ENCODE peak calls at places on chromosome 4, in six cellular contexts. N is heart left ventricle, T is stomach, X is Peyer's patch, W is upper lobe of left lung, J is ovary. U is an unnamed sample. For H3K27me3, the result is how much of the 10 kb centered on the place peaks cover.

GRCh38 chr4:88382621-88383020 is 4.0 kb downstream of the HERC6 start:
- DNase-seq in X (no peak), J (no peak), W (no peak), N (no peak), T (no peak), U (no peak)

GRCh38 chr4:162011039-162011438 is 152.8 kb downstream of the FSTL5 start:
- DNase-seq in N (no peak), X (no peak), W (no peak), J (no peak), T (no peak), U (no peak)

GRCh38 chr4:138555584-138555983 is 313.4 kb upstream of the SLC7A11 start:
- DNase-seq in T (no peak), J (no peak), N (no peak), X (no peak), W (no peak), U (no peak)

GRCh38 chr4:127622923-127623754 is 9.6 kb upstream of the INTU start:
- DNase-seq in N (no peak), W (peak), T (no peak), X (no peak), J (peak), U (no peak)

GRCh38 chr4:157459789-157460188 is 239.3 kb downstream of the GRIA2 start:
- DNase-seq in X (no peak), W (no peak), N (no peak), T (no peak), J (no peak), U (no peak)

GRCh38 chr4:6372649-6373525 is 99.5 kb downstream of the PPP2R2C start:
- DNase-seq in X (no peak), N (no peak), T (no peak), W (no peak), J (no peak), U (peak)

GRCh38 chr4:56410247-56410646 is 23.0 kb upstream of the AASDH start:
- DNase-seq in X (no peak), T (peak), J (peak), W (no peak), N (peak), U (peak)

GRCh38 chr4:141130947-141131545 is 2.2 kb downstream of the RNF150 start:
- DNase-seq in T (no peak), X (no peak), W (no peak), J (no peak), N (no peak), U (no peak)

GRCh38 chr4:47209833-47210232 is 178.5 kb downstream of the GABRB1 start:
- DNase-seq in N (no peak), X (no peak), J (no peak), T (no peak), W (no peak), U (no peak)

GRCh38 chr4:8652181-8653078 is 59.9 kb downstream of the CPZ start:
- DNase-seq in W (peak), T (peak), N (peak), J (no peak), X (no peak), U (no peak)

GRCh38 chr4:38071801-38072567 is 111.8 kb downstream of the PTTG2 start:
- DNase-seq in X (no peak), J (peak), W (peak), T (no peak), N (peak), U (no peak)

GRCh38 chr4:19025031-19025430 is 1003.5 kb upstream of the LCORL start:
- DNase-seq in N (no peak), W (no peak), X (no peak), J (no peak), T (no peak), U (no peak)

GRCh38 chr4:71607780-71608673 is 175.9 kb downstream of the GC start:
- DNase-seq in N (no peak), X (no peak), W (no peak), J (no peak), T (no peak), U (no peak)

GRCh38 chr4:169658196-169658595 is 37.8 kb downstream of the CLCN3 start:
- DNase-seq in X (no peak), N (no peak), W (no peak), T (no peak), J (no peak), U (no peak)

GRCh38 chr4:36638273-36638811 is 356.9 kb downstream of the DTHD1 start:
- DNase-seq in N (no peak), J (no peak), X (no peak), W (no peak), T (no peak), U (no peak)

GRCh38 chr4:56909083-56909981 is 1.6 kb downstream of the REST start:
- DNase-seq in X (peak), N (peak), T (peak), J (peak), W (no peak), U (peak)

GRCh38 chr4:123351713-123352112 is 44.9 kb upstream of the SPRY1 start:
- DNase-seq in T (no peak), J (no peak), N (no peak), X (no peak), W (peak), U (no peak)

GRCh38 chr4:142265536-142265935 is 580.6 kb downstream of the INPP4B start:
- DNase-seq in J (no peak), N (peak), X (no peak), T (no peak), W (no peak), U (peak)

GRCh38 chr4:38308728-38309315 is 348.6 kb downstream of the PTTG2 start:
- DNase-seq in N (no peak), W (no peak), X (no peak), T (no peak), J (no peak), U (no peak)

GRCh38 chr4:153344131-153345010 is at the start of gene MND1:
- DNase-seq in N (peak), W (peak), X (peak), J (peak), T (peak), U (peak)

GRCh38 chr4:30094866-30095265 is 625.3 kb upstream of the PCDH7 start:
- DNase-seq in X (no peak), N (no peak), J (no peak), T (no peak), W (no peak), U (no peak)

GRCh38 chr4:55791666-55792065 is 27.9 kb upstream of the EXOC1L start:
- DNase-seq in T (no peak), J (no peak), X (no peak), W (no peak), N (no peak), U (no peak)

GRCh38 chr4:16820304-16820703 is 78.1 kb downstream of the LDB2 start:
- DNase-seq in T (no peak), N (peak), W (no peak), X (no peak), J (no peak), U (no peak)

GRCh38 chr4:173529505-173530325 is at the start of gene HAND2:
- DNase-seq in W (peak), T (no peak), X (no peak), N (peak), J (peak), U (peak)

GRCh38 chr4:147955827-147956565 is 224.1 kb downstream of the ARHGAP10 start:
- DNase-seq in J (no peak), X (no peak), W (no peak), N (no peak), T (no peak), U (no peak)

DNA sequence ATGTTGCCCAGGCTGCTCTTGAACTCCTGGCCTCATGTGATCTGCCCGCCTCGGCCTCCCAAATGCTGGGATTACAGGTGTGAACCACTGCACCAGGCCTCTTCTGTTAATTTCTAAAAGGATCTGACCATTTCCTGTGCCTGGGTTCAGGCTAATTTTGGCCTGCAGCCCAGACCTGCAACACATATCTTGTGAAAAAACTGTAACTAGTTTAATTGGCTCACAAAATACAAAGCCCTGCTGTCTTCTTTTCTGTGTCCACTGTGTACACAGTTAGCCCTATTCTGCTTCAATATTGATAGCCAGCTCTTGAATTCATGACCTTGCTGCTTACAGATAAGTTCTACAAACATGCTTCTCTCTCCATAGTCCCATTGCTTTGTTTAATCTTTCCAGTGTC is 753.5 kb downstream of the PDHA2 start:
- DNase-seq in N (no peak), J (no peak), X (no peak), T (peak), W (no peak), U (no peak)
- H3K27me3 ChIP-seq in N (under half), J (under half), X (under half), T (under half), W (under half), U (under half)

GRCh38 chr4:44663539-44664263 is 12.3 kb upstream of the YIPF7 start:
- DNase-seq in X (no peak), N (no peak), J (no peak), W (peak), T (no peak), U (no peak)

GRCh38 chr4:44661940-44662622 is 10.7 kb upstream of the YIPF7 start:
- DNase-seq in W (no peak), T (no peak), J (no peak), X (no peak), N (no peak), U (no peak)

GRCh38 chr4:44668521-44668920 is 9.7 kb upstream of the GUF1 start:
- DNase-seq in T (no peak), J (no peak), X (no peak), N (no peak), W (no peak), U (no peak)

GRCh38 chr4:44660396-44660795 is 9.0 kb upstream of the YIPF7 start:
- DNase-seq in X (no peak), J (no peak), T (no peak), W (no peak), N (no peak), U (no peak)

DNA sequence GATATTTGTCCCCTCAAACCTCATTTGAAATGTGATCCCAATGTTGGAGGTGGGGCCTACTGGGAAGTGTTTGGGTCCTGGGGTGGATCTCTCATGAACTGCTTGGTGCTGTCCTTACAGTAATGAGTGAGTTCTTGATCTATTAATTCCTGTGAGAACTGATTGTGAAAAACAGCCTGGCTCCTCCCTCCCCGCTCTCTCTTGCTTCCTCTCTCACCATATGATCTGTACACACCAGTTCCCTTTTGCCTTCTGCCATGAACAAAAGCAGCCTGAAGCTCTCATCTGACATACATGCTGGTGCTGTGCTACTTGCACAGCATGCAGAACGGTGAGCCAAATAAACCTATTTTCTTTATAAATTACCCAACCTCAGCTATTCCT is 11.2 kb upstream of the YIPF7 start:
- DNase-seq in N (no peak), X (no peak), T (no peak), W (no peak), J (no peak), U (no peak)
- TF ChIP-seq POLR2A in N (no peak), X (no peak), T (no peak), W (no peak), J (no peak), U (no peak)

DNA sequence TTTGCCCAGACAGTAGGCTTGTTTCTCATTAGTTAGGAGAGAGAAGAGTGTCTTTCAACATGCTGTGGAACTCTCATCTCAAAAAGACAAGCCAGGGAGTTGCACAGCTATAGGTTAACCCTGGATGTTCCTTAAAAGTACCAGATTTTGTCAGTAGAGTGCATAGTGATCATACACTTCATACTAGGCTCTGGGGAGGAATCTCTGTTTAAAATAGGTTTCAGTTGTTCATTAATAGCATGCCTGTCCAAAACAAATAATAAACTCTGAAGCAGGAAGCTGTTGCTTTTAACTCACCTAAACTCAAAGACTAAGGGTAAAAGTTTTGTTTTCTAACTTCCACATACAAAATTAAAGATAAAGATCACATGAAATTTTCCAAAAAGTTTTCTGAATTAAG is 1948.4 kb downstream of the C4orf33 start:
- DNase-seq in X (no peak), J (no peak), T (no peak), N (no peak), W (no peak), U (no peak)
- H3K27me3 ChIP-seq in X (under half), J (under half), T (under half), N (under half), W (under half), U (under half)

DNA sequence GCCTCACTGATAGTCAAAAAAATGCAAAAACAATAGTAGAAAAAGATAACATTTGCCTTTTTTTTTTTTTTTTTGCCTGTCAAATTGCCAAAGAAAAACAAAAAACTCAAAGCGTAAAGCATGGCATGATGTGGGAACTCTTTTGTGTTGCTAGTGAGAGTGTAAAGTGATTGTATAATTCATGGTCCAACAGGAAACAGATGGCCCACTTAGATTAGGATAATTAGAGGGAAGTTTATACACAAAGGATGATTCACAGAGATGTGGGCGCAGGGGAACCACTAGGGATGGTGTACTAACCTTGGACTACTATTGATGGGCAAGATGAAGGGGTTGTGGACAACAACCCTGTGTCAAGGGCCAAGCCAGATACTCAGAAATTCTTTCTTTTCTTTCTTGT is 16.4 kb downstream of the MCUB start:
- DNase-seq in W (no peak), X (no peak), J (no peak), T (no peak), N (no peak), U (no peak)
- TF ChIP-seq POLR2A in W (no peak), X (no peak), J (no peak), T (no peak), N (no peak), U (no peak)

GRCh38 chr4:108169639-108170038 is 907 bp upstream of the LEF1 start:
- DNase-seq in J (no peak), W (no peak), N (no peak), X (no peak), T (no peak), U (no peak)
- H3K27me3 ChIP-seq in J (under half), W (under half), N (half or more), X (under half), T (under half), U (half or more)

GRCh38 chr4:69531251-69531650 is 35.5 kb upstream of the UGT2B4 start:
- DNase-seq in W (no peak), J (no peak), N (peak), X (no peak), T (no peak), U (no peak)
- TF ChIP-seq POLR2A in W (no peak), J (no peak), N (no peak), X (no peak), T (no peak), U (no peak)

DNA sequence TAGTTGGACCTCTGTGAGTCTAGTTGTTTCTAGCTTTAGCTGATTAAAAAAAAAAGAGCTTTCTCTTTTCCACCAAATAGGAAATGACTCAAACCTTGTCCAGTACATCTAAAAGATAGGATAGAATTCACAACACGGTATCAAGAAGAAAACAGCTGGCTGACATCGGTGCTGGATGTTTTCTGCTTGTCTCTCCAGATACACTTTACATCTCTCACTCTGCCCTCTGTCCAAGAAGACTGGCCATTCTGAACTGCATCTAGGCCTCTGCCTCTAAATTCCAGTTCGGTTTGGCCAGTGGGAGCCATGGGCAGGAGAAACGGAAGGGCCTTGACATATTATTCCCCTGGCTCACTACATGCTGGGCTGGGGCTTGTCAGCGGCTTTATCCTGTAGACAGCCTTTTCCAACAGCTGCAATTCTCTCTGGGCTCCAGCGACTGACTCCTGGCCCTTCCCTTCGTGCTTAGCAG is 57.3 kb upstream of the SHISA3 start:
- DNase-seq in N (peak), X (no peak), T (no peak), J (peak), W (no peak), U (no peak)
- H3K27me3 ChIP-seq in N (under half), X (under half), T (under half), J (under half), W (under half), U (under half)

DNA sequence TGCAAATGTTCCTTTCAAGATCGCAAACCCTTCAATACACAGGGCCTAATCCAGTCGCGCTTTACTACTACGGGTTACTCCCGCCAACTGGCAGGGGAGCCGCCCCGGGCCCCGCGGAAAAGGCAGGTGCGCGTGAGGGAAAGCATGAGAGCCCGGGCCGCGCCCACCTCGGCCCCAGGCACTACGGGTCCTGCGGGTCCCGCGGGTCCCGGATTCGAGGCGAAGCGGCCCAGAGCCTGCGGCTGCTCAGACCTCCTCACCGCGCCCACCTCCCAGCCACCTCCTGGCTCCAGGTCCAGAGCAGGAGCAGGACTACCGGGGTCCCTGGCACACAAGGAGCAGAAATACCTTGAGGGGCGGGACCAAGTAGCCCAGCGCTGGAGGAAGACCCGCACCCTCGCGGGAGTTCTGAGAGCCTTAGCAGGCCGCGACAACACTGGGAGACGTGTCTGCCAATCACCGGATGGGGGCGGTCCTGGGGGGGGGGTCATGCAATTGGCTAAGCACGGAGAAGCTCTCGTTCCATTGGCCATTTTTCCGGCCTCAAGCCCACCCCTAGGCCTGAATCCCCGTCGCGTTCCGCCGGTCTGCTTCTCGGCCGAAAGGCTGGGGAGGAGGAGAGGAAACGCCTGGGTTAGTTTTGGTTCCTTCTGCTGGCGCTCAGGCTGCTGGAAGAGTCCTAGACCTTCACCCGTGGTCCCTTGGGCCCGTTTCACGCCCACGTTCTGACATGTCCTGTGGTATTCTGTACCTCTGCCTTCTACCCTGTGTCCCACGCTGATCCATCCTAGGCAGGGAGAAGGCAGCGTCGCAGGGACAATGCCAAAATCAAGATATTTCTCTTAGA is 29.0 kb downstream of the ERVMER34-1 start:
- DNase-seq in J (peak), N (peak), W (peak), T (peak), X (peak), U (peak)
- TF ChIP-seq POLR2A in J (peak), N (peak), W (no peak), T (peak), X (peak), U (peak)

GRCh38 chr4:186244835-186245234 is 17.5 kb downstream of the KLKB1 start:
- DNase-seq in J (no peak), N (no peak), X (no peak), W (no peak), T (no peak), U (no peak)

GRCh38 chr4:186240452-186240847 is 13.1 kb downstream of the KLKB1 start:
- DNase-seq in T (no peak), N (no peak), W (no peak), J (no peak), X (no peak), U (no peak)

GRCh38 chr4:186241616-186242015 is 14.3 kb downstream of the KLKB1 start:
- DNase-seq in N (no peak), X (no peak), W (no peak), J (no peak), T (no peak), U (no peak)

GRCh38 chr4:186240848-186241491 is 13.7 kb downstream of the KLKB1 start:
- DNase-seq in N (no peak), J (no peak), X (no peak), W (no peak), T (no peak), U (no peak)

GRCh38 chr4:186243331-186243730 is 16.0 kb downstream of the KLKB1 start:
- DNase-seq in T (no peak), J (no peak), N (no peak), X (no peak), W (no peak), U (no peak)
- H3K27me3 ChIP-seq in T (under half), J (under half), N (under half), X (under half), W (under half), U (under half)

DNA sequence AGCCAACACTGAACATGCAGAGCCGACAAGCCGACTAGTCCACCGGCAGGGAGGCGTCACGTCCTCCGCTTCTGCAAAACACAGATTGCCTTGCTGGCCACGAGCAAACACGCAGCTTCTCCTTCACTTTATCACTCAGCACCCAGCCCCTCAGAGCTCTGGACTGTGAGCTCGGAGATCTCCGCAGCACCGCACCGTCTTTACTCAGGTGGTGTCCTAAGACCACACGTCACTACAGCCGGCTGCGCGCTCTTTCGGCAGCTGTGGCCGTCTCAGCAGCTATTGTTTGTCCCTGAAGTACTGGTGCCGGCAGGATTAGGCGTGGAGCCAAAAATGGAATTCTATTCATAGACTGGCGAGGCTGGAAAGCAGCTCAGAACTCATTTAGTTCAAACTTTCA is 72.0 kb downstream of the FAT1 start:
- DNase-seq in X (no peak), W (peak), J (no peak), N (peak), T (peak), U (peak)
- TF ChIP-seq POLR2A in X (no peak), W (no peak), J (no peak), N (no peak), T (no peak), U (no peak)

U was measured in gastrocnemius medialis.